ENCODE peak calls at places on chromosomes 13 and 19, in nine cellular contexts. O is RWPE1, Z is omental fat pad, K is body of pancreas, E is retinal pigment epithelial cell, J is AG09319, I is uterus, Q is esophagus muscularis mucosa, L is PC-9. C is an unnamed sample.

GRCh38 chr19:58554494-58555368 is at the start of gene CHMP2A:
- DNase-seq in O (peak; percentile 97), Z (peak; percentile 97), K (peak; percentile 98), E (peak; percentile 85), J (peak; percentile 92), I (peak; percentile 99), Q (peak; percentile 100), L (peak; percentile 96), C (peak; percentile 99)

GRCh38 chr13:74966814-74967213 is 515.2 kb downstream of the TBC1D4 start:
- DNase-seq in O (no peak), Z (no peak), K (no peak), E (no peak), J (no peak), I (no peak), Q (no peak), L (no peak), C (no peak)

GRCh38 chr19:1566392-1567115 is 1.6 kb downstream of the MEX3D start:
- DNase-seq in O (peak; percentile 62), Z (no peak), K (peak; percentile 51), E (peak; percentile 61), J (peak; percentile 58), I (peak; percentile 68), Q (no peak), L (peak; percentile 70), C (peak; percentile 71)

GRCh38 chr13:31755803-31756212 is 16.5 kb downstream of the RXFP2 start:
- DNase-seq in O (no peak), Z (no peak), K (no peak), E (no peak), J (no peak), I (no peak), Q (no peak), L (no peak), C (no peak)

GRCh38 chr13:113863511-113864302 is at the start of gene GAS6:
- DNase-seq in O (peak; percentile 68), Z (peak; percentile 17), K (peak; percentile 62), E (no peak), J (no peak), I (peak; percentile 75), Q (no peak), L (peak; percentile 60), C (no peak)

GRCh38 chr19:46488551-46488950 is 7.1 kb downstream of the PNMA8B start:
- DNase-seq in O (no peak), Z (no peak), K (no peak), E (no peak), J (no peak), I (no peak), Q (no peak), L (no peak), C (no peak)

GRCh38 chr13:28477709-28477973 is 17.3 kb downstream of the FLT1 start:
- DNase-seq in O (no peak), Z (no peak), K (no peak), E (no peak), J (no peak), I (no peak), Q (no peak), L (no peak), C (no peak)

GRCh38 chr19:31421856-31422255 is 72.6 kb upstream of the TSHZ3 start:
- DNase-seq in O (no peak), Z (no peak), K (no peak), E (no peak), J (no peak), I (no peak), Q (no peak), L (no peak), C (no peak)

GRCh38 chr19:56291857-56292256 is 19.3 kb downstream of the EDDM13 start:
- DNase-seq in O (no peak), Z (no peak), K (no peak), E (no peak), J (no peak), I (no peak), Q (no peak), L (no peak), C (no peak)

GRCh38 chr13:51249767-51250741 is 27.9 kb downstream of the FAM124A start:
- DNase-seq in O (peak; percentile 33), Z (no peak), K (peak; percentile 24), E (peak; percentile 87), J (no peak), I (no peak), Q (peak; percentile 3), L (no peak), C (no peak)

GRCh38 chr19:46994141-46994686 is 25.4 kb upstream of the NPAS1 start:
- DNase-seq in O (no peak), Z (no peak), K (no peak), E (no peak), J (no peak), I (no peak), Q (no peak), L (no peak), C (no peak)

GRCh38 chr19:39842693-39843435 is 3.3 kb downstream of the FBL start:
- DNase-seq in O (no peak), Z (no peak), K (no peak), E (no peak), J (no peak), I (no peak), Q (no peak), L (no peak), C (no peak)

GRCh38 chr13:76848596-76848995 is 37.6 kb downstream of the KCTD12 start:
- DNase-seq in O (no peak), Z (no peak), K (no peak), E (no peak), J (no peak), I (peak; percentile 26), Q (no peak), L (no peak), C (no peak)

GRCh38 chr19:53982611-53983010 is 8.8 kb upstream of the CACNG6 start:
- DNase-seq in O (no peak), Z (no peak), K (no peak), E (no peak), J (no peak), I (peak; percentile 27), Q (no peak), L (no peak), C (peak; percentile 94)

GRCh38 chr19:45641274-45642105 is 2.3 kb upstream of the EML2 start:
- DNase-seq in O (peak; percentile 96), Z (peak; percentile 70), K (peak; percentile 95), E (no peak), J (no peak), I (peak; percentile 57), Q (peak; percentile 95), L (peak; percentile 97), C (peak; percentile 98)

DNA sequence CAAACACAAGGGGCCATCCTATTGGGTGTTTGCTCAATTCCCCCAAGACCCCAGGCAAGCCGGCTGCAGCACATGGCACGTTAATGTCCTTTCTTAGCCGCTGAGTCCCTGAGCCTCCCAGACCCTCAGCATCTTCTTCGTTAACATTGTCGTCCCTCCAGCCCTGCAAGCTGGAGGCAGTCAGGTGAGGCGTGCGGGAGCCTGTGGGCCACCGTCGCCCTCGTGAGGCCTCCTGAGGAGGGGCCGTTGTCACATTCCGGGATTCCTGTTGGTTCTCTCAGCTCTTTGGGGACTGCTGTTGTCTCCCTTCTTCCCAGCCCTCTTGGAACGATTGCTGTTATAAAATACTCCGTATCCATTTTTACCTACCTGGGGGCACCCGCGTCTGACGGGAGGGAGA is 140.6 kb downstream of the KDM4B start:
- DNase-seq in O (no peak), Z (no peak), K (no peak), E (no peak), J (no peak), I (no peak), Q (no peak), L (no peak), C (no peak)
- TF ChIP-seq CTCF in O (no peak), Z (no peak), K (no peak), E (no peak), J (no peak), I (no peak), Q (no peak), L (no peak), C (no peak)

DNA sequence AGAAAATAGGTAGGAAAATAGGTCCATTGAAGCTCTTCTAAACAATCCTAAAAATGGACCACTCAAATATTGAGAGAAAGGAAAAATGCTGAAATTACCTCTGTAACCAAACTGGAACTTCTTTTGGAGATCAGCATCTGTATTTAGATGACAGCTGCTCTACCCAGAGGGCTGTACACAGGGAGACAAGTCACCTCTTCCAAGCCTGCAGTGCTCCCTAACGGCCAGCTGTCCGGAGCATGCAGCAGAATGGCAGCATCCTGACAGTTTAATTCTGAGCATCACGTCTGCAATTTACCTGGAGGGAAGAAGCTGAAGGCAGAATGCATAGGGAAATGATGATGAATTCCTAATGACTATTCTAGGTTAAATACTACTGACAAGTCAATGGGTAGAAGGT is 62.8 kb upstream of the DIAPH3 start:
- DNase-seq in O (peak; percentile 4), Z (no peak), K (peak; percentile 26), E (peak; percentile 2), J (peak; percentile 5), I (no peak), Q (no peak), L (peak; percentile 12), C (no peak)
- TF ChIP-seq CTCF in O (peak; percentile 22), Z (no peak), K (no peak), E (peak; percentile 31), J (peak; percentile 62), I (no peak), Q (no peak), L (no peak), C (no peak)

GRCh38 chr19:10230155-10230903 is 802 bp downstream of the S1PR2 start:
- DNase-seq in O (no peak), Z (no peak), K (peak; percentile 41), E (no peak), J (no peak), I (peak; percentile 80), Q (no peak), L (no peak), C (peak; percentile 15)
- TF ChIP-seq CTCF in O (no peak), Z (no peak), K (no peak), E (no peak), J (peak; percentile 7), I (no peak), Q (no peak), L (no peak), C (no peak)

GRCh38 chr13:41200126-41200525 is 5.8 kb upstream of the KBTBD7 start:
- DNase-seq in O (no peak), Z (no peak), K (no peak), E (no peak), J (no peak), I (no peak), Q (no peak), L (no peak), C (no peak)
- TF ChIP-seq CTCF in O (no peak), Z (no peak), K (no peak), E (no peak), J (peak; percentile 57), I (no peak), Q (no peak), L (no peak), C (no peak)

DNA sequence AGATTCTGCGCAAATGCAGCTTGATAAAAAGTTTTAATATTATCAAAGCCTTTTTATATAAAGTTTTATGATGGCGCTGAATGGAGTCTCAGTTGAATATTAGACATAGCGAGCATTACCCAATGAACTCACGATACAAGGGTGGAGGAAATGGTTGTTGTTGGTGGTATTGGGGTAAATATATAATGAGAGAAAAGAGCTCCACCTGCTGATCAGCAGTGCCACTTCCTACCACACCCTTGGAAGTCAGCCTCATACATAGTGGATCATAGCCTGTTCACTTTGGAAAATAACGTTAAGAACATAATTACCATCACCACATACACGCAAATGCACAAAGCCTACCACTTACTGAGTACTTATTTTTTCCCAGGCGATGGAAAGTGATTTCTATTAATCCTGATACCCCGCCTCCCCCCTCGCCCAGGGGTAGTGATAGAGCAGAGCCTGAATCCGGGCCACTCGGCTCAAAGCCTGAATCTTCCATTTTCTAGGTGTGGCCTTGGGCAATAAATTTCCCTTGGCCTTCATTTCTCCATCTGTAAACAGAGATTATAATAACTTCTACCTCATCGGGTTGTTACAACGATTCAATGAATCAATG is 358.3 kb downstream of the KLF5 start:
- DNase-seq in O (no peak), Z (no peak), K (peak; percentile 50), E (no peak), J (no peak), I (no peak), Q (no peak), L (no peak), C (no peak)
- TF ChIP-seq CTCF in O (peak; percentile 11), Z (no peak), K (peak; percentile 62), E (peak; percentile 44), J (peak; percentile 21), I (no peak), Q (no peak), L (no peak), C (no peak)

C was measured in Calu3.